ENCODE peak calls at places on chromosomes 13 and 19, in seven cellular contexts. O, I, W, B, U, X and F are unnamed samples.

GRCh38 chr19:17001603-17002183 is 24.9 kb downstream of the CPAMD8 start:
- DNase-seq in O (peak; percentile 66), I (no peak), W (no peak), B (no peak), U (no peak), X (no peak), F (no peak)

GRCh38 chr13:69856331-69856730 is 251.3 kb upstream of the ATXN8OS start:
- DNase-seq in O (peak; percentile 83), I (no peak), W (no peak), B (no peak), U (peak; percentile 3), X (no peak), F (no peak)

GRCh38 chr13:107376393-107377085 is 808.6 kb upstream of the ARGLU1 start:
- DNase-seq in O (no peak), I (no peak), W (no peak), B (no peak), U (no peak), X (no peak), F (no peak)

GRCh38 chr13:113819341-113819730 is 44.5 kb downstream of the GAS6 start:
- DNase-seq in O (no peak), I (peak; percentile 53), W (no peak), B (no peak), U (no peak), X (no peak), F (no peak)

GRCh38 chr19:49746206-49746958 is 16.7 kb downstream of the TSKS start:
- DNase-seq in O (peak; percentile 99), I (peak; percentile 79), W (no peak), B (peak; percentile 62), U (no peak), X (no peak), F (no peak)

GRCh38 chr13:97275265-97275664 is 53.1 kb downstream of the MBNL2 start:
- DNase-seq in O (no peak), I (no peak), W (no peak), B (no peak), U (no peak), X (no peak), F (peak; percentile 84)

GRCh38 chr13:80340643-80341097 is 256 bp downstream of the SPRY2 start:
- DNase-seq in O (no peak), I (no peak), W (no peak), B (no peak), U (peak; percentile 0), X (no peak), F (no peak)

GRCh38 chr13:82758056-82758455 is 1124.2 kb downstream of the SLITRK1 start:
- DNase-seq in O (peak; percentile 83), I (no peak), W (no peak), B (no peak), U (no peak), X (no peak), F (peak; percentile 35)

GRCh38 chr13:78409172-78409571 is 194.2 kb downstream of the POU4F1 start:
- DNase-seq in O (peak; percentile 38), I (no peak), W (no peak), B (no peak), U (no peak), X (no peak), F (no peak)

GRCh38 chr19:46081928-46082727 is 41.3 kb upstream of the IGFL4 start:
- DNase-seq in O (peak; percentile 80), I (no peak), W (peak; percentile 33), B (peak; percentile 30), U (peak; percentile 66), X (no peak), F (no peak)

GRCh38 chr13:43129021-43129420 is 105.6 kb downstream of the DNAJC15 start:
- DNase-seq in O (no peak), I (no peak), W (no peak), B (no peak), U (no peak), X (no peak), F (no peak)

GRCh38 chr13:81907973-81908372 is 1567.0 kb upstream of the SPRY2 start:
- DNase-seq in O (no peak), I (no peak), W (no peak), B (no peak), U (no peak), X (no peak), F (no peak)

GRCh38 chr13:72186730-72187422 is 319.9 kb upstream of the DACH1 start:
- DNase-seq in O (no peak), I (no peak), W (no peak), B (no peak), U (no peak), X (no peak), F (no peak)

GRCh38 chr19:23906835-23907234 is 7.9 kb upstream of the ZNF726 start:
- DNase-seq in O (no peak), I (no peak), W (no peak), B (no peak), U (no peak), X (no peak), F (no peak)

GRCh38 chr19:23904406-23904805 is 10.3 kb upstream of the ZNF726 start:
- DNase-seq in O (peak; percentile 3), I (no peak), W (no peak), B (no peak), U (no peak), X (no peak), F (no peak)

GRCh38 chr19:23908165-23908564 is 6.5 kb upstream of the ZNF726 start:
- DNase-seq in O (no peak), I (no peak), W (no peak), B (no peak), U (no peak), X (no peak), F (no peak)

GRCh38 chr19:23909222-23909621 is 5.5 kb upstream of the ZNF726 start:
- DNase-seq in O (no peak), I (no peak), W (no peak), B (no peak), U (no peak), X (no peak), F (no peak)

DNA sequence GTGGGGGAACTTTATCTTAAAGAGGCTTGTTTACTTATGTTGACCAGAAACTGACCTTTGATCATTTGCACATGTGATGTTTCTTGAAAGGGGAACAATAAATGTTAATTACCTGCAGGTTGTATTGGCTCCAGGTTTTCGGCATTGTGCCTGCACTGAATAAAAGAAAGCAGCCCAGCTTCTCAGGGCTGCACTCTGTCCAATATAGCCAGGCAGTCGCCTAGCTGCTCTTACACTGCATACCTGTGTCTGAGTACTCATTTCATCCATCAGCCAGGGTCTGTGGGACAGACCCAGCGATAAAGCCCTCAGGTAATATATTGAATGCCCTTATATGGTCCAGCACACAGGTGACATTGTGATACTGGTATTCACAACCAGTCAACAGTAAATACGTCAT is 8.9 kb upstream of the ZNF726 start:
- DNase-seq in O (no peak), I (no peak), W (no peak), B (no peak), U (no peak), X (no peak), F (no peak)
- TF ChIP-seq CTCF in O (no peak), I (no peak), W (no peak), B (no peak), U (no peak), X (no peak), F (no peak)

GRCh38 chr19:2460245-2460644 is 3.5 kb upstream of the LMNB2 start:
- DNase-seq in O (no peak), I (no peak), W (no peak), B (no peak), U (no peak), X (no peak), F (no peak)

GRCh38 chr19:2458054-2458453 is 1.3 kb upstream of the LMNB2 start:
- DNase-seq in O (no peak), I (no peak), W (no peak), B (no peak), U (no peak), X (no peak), F (no peak)

GRCh38 chr19:2464389-2464788 is 7.6 kb upstream of the LMNB2 start:
- DNase-seq in O (no peak), I (no peak), W (no peak), B (no peak), U (no peak), X (no peak), F (no peak)

GRCh38 chr19:2462635-2463421 is 6.1 kb upstream of the LMNB2 start:
- DNase-seq in O (peak; percentile 100), I (peak; percentile 92), W (no peak), B (peak; percentile 90), U (peak; percentile 35), X (peak; percentile 50), F (peak; percentile 93)

GRCh38 chr19:2461751-2462634 is 5.2 kb upstream of the LMNB2 start:
- DNase-seq in O (peak; percentile 80), I (peak; percentile 70), W (no peak), B (no peak), U (peak; percentile 66), X (no peak), F (no peak)
- TF ChIP-seq CTCF in O (no peak), I (no peak), W (no peak), B (no peak), U (no peak), X (no peak), F (peak; percentile 4)

GRCh38 chr13:100234524-100235136 is 145.7 kb downstream of the PCCA start:
- DNase-seq in O (no peak), I (no peak), W (no peak), B (no peak), U (no peak), X (no peak), F (no peak)

GRCh38 chr13:100230813-100231575 is 142.1 kb downstream of the PCCA start:
- DNase-seq in O (no peak), I (no peak), W (no peak), B (no peak), U (no peak), X (no peak), F (no peak)

GRCh38 chr13:100240109-100240779 is 151.4 kb downstream of the PCCA start:
- DNase-seq in O (no peak), I (no peak), W (no peak), B (no peak), U (no peak), X (no peak), F (no peak)

GRCh38 chr13:100234006-100234405 is 145.1 kb downstream of the PCCA start:
- DNase-seq in O (no peak), I (no peak), W (no peak), B (no peak), U (no peak), X (no peak), F (no peak)

DNA sequence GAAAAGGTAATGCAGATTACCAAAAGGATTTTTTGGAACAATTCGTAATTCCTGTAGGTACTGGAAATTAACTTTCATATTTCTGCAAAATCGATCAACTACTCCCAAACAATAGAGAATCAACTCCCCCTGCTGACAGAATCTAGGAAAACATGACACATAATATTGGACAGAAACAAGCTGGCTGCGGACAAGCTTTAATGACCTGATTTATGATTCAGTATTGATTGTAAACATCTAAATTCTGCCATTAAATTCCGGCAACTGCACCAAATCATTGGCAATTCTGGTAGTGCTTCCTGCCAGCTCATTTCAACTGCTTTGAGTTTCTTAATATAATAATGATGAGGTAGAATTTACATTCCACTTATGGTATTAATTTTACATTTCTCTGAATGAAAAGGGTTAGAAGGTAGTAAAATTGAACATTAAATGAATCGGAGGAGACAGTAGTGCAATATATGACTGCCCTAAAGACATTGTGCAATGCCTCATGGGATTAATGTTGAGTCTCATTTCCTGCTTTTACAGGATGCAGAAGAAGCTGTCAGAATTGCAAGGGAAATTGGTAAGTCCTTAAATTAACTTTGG is 146.5 kb downstream of the PCCA start:
- DNase-seq in O (peak; percentile 51), I (no peak), W (peak; percentile 17), B (no peak), U (peak; percentile 15), X (no peak), F (peak; percentile 56)
- TF ChIP-seq CTCF in O (peak; percentile 62), I (peak; percentile 55), W (no peak), B (peak; percentile 48), U (no peak), X (peak; percentile 68), F (peak; percentile 40)

GRCh38 chr13:91078093-91078679 is 269.3 kb upstream of the MIR17HG start:
- DNase-seq in O (peak; percentile 45), I (no peak), W (no peak), B (no peak), U (no peak), X (no peak), F (no peak)
- TF ChIP-seq CTCF in O (no peak), I (peak; percentile 4), W (no peak), B (no peak), U (no peak), X (peak; percentile 62), F (no peak)